ENCODE peak calls at places on chromosomes 7 and 10, in ten cellular contexts. Z, E, X, B, H, W, S, F, A and G are unnamed samples.

GRCh38 chr7:101201695-101202602 is 1.1 kb upstream of the MOGAT3 start:
- DNase-seq in Z (peak), E (no peak), X (peak), B (no peak), H (no peak), W (no peak), S (no peak), F (no peak), A (no peak), G (no peak)

GRCh38 chr7:81210092-81211064 is 291.5 kb upstream of the SEMA3C start:
- DNase-seq in Z (no peak), E (peak), X (peak), B (no peak), H (no peak), W (no peak), S (no peak), F (no peak), A (no peak), G (no peak)

GRCh38 chr10:14261341-14261740 is 69.4 kb downstream of the FRMD4A start:
- DNase-seq in Z (no peak), E (no peak), X (no peak), B (no peak), H (no peak), W (no peak), S (no peak), F (no peak), A (no peak), G (no peak)

GRCh38 chr10:84599254-84599653 is 270.9 kb downstream of the CCSER2 start:
- DNase-seq in Z (no peak), E (no peak), X (no peak), B (no peak), H (no peak), W (no peak), S (no peak), F (no peak), A (no peak), G (no peak)

GRCh38 chr7:44971188-44971907 is 7.5 kb downstream of the MYO1G start:
- DNase-seq in Z (no peak), E (no peak), X (no peak), B (no peak), H (no peak), W (no peak), S (no peak), F (no peak), A (no peak), G (no peak)

GRCh38 chr7:143391462-143392404 is 10.6 kb downstream of the ZYX start:
- DNase-seq in Z (no peak), E (peak), X (peak), B (no peak), H (peak), W (no peak), S (peak), F (no peak), A (no peak), G (no peak)

GRCh38 chr7:155585956-155586355 is 39.6 kb upstream of the CNPY1 start:
- DNase-seq in Z (no peak), E (no peak), X (no peak), B (no peak), H (no peak), W (no peak), S (no peak), F (no peak), A (no peak), G (no peak)

GRCh38 chr7:68866136-68866535 is 732.1 kb upstream of the AUTS2 start:
- DNase-seq in Z (peak), E (no peak), X (no peak), B (no peak), H (no peak), W (no peak), S (no peak), F (no peak), A (no peak), G (no peak)

GRCh38 chr10:72218756-72219155 is 2.7 kb upstream of the ASCC1 start:
- DNase-seq in Z (no peak), E (no peak), X (no peak), B (no peak), H (no peak), W (peak), S (no peak), F (peak), A (no peak), G (no peak)

GRCh38 chr10:97494151-97494550 is 4.1 kb downstream of the MMS19 start:
- DNase-seq in Z (no peak), E (no peak), X (peak), B (no peak), H (peak), W (no peak), S (no peak), F (no peak), A (no peak), G (no peak)
- H3K27ac ChIP-seq in Z (no peak), E (no peak), X (no peak), B (no peak), H (no peak), W (peak), S (peak), F (no peak), A (no peak), G (no peak)

GRCh38 chr7:150489812-150490211 is 24.9 kb upstream of the GIMAP7 start:
- DNase-seq in Z (no peak), E (no peak), X (no peak), B (no peak), H (no peak), W (no peak), S (no peak), F (no peak), A (no peak), G (no peak)
- H3K27ac ChIP-seq in Z (no peak), E (no peak), X (no peak), B (no peak), H (no peak), W (no peak), S (no peak), F (no peak), A (no peak), G (no peak)

GRCh38 chr10:70742537-70743429 is 42.4 kb downstream of the TBATA start:
- DNase-seq in Z (no peak), E (peak), X (peak), B (no peak), H (no peak), W (no peak), S (peak), F (no peak), A (no peak), G (no peak)
- H3K27ac ChIP-seq in Z (no peak), E (no peak), X (no peak), B (no peak), H (no peak), W (no peak), S (peak), F (peak), A (no peak), G (no peak)

DNA sequence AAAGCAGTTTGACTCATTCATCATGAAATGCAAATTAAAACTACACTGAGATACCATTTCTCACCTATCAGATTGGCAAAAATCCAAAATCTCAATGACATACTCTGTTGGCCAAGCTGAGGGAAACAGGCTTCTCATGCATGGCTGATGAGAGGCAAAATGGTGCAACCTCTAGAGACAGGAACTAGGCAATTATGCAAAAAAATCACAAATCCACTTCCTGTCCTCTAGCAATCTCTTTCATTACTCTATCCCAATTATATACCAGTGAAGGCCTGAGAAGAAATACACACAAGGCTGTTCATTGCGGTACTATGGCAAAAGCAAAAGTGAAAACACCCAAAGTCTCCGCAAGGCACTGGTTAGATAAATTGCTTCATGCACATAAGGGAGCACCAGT is 25.9 kb upstream of the PTPRN2 start:
- DNase-seq in Z (no peak), E (peak), X (peak), B (no peak), H (no peak), W (no peak), S (no peak), F (no peak), A (no peak), G (no peak)
- H3K27ac ChIP-seq in Z (no peak), E (no peak), X (no peak), B (no peak), H (no peak), W (no peak), S (no peak), F (no peak), A (no peak), G (no peak)